ENCODE peak calls at places on chromosomes 3 and 15, in ten cellular contexts. Q is activated naive CD8-positive, alpha-beta T cell treated with anti-CD3 and anti-CD28 coated beads, Interleukin-2, amount 50 U/mL, for 24 hours; Y is stimulated activated naive B cell treated with anti-CD40 and anti-IgM and Interleukin-4, amounts not matched to agents 10 μg/mL and 1 μg/mL and 100 μg/mL, for 72 hours; U is gastroesophageal sphincter; M is activated CD8-positive, alpha-beta T cell treated with anti-CD3 and anti-CD28 coated beads, Interleukin-2, amount 10 ng/mL, durations not matched to agents 7 days and 5 days; R is upper lobe of right lung; F is left lung; G is SK-N-SH treated with all-trans-retinoic acid at 6 μM for 48 hours; K is Right ventricle myocardium inferior; T is omental fat pad. I is an unnamed sample.
A peak's percentile ranks its signal among the peaks of the same experiment; 100 is the strongest.

GRCh38 chr3:114649331-114649730 is 355.5 kb downstream of the TIGIT start:
- ATAC-seq in U (no peak), R (no peak), Q (no peak), M (no peak), K (no peak), F (peak; percentile 52), Y (peak; percentile 68), T (peak; percentile 59), G (no peak), I (no peak)

GRCh38 chr3:109532257-109533216 is 195.2 kb upstream of the DPPA4 start:
- ATAC-seq in Q (peak; percentile 73), G (peak; percentile 100), K (no peak), T (no peak), U (no peak), F (peak; percentile 97), Y (peak; percentile 51), M (peak; percentile 76), R (peak; percentile 83), I (peak; percentile 34)

GRCh38 chr15:48693474-48693873 is 48.0 kb upstream of the FBN1 start:
- ATAC-seq in G (peak; percentile 27), M (no peak), F (no peak), Q (no peak), R (no peak), T (no peak), Y (no peak), U (no peak), K (peak; percentile 50), I (no peak)

GRCh38 chr15:36661042-36661441 is 81.6 kb downstream of the CDIN1 start:
- ATAC-seq in M (no peak), Y (no peak), U (no peak), F (no peak), G (no peak), T (no peak), R (no peak), Q (no peak), K (no peak), I (no peak)

GRCh38 chr3:187975571-187976360 is 178.2 kb upstream of the LPP start:
- ATAC-seq in M (peak; percentile 54), G (no peak), T (no peak), R (peak; percentile 54), F (peak; percentile 51), U (no peak), Y (peak; percentile 25), K (peak; percentile 42), Q (peak; percentile 81), I (no peak)

GRCh38 chr3:125148836-125149235 is 63.7 kb downstream of the SLC12A8 start:
- ATAC-seq in G (no peak), F (peak; percentile 68), K (peak; percentile 48), U (peak; percentile 73), M (no peak), T (peak; percentile 85), Q (peak; percentile 5), R (peak; percentile 73), Y (peak; percentile 76), I (peak; percentile 81)

GRCh38 chr3:179710079-179710478 is 57.2 kb downstream of the USP13 start:
- ATAC-seq in F (no peak), U (no peak), G (no peak), M (no peak), K (no peak), Q (no peak), R (no peak), Y (no peak), T (no peak), I (no peak)

GRCh38 chr3:31077826-31078225 is 183.4 kb upstream of the GADL1 start:
- ATAC-seq in R (no peak), Y (no peak), Q (no peak), K (no peak), M (no peak), G (no peak), F (no peak), T (no peak), U (no peak), I (no peak)

GRCh38 chr3:120524171-120524923 is 71.8 kb upstream of the NDUFB4 start:
- ATAC-seq in M (no peak), Q (no peak), R (no peak), T (no peak), F (peak; percentile 24), Y (no peak), K (no peak), U (no peak), G (peak; percentile 60), I (no peak)

GRCh38 chr15:41999290-42000285 is 21.3 kb downstream of the PLA2G4E start:
- ATAC-seq in Q (peak; percentile 90), Y (peak; percentile 39), U (no peak), K (no peak), T (no peak), M (no peak), R (no peak), F (no peak), G (no peak), I (no peak)

GRCh38 chr15:53830707-53831386 is 71.4 kb upstream of the WDR72 start:
- ATAC-seq in M (no peak), U (no peak), Y (no peak), F (no peak), T (no peak), Q (no peak), K (no peak), G (no peak), R (no peak), I (no peak)

GRCh38 chr3:20974389-20974788 is 776.6 kb downstream of the ZNF385D start:
- ATAC-seq in U (no peak), K (no peak), F (no peak), Y (peak; percentile 10), M (no peak), T (no peak), Q (no peak), R (no peak), G (peak; percentile 49), I (peak; percentile 50)

GRCh38 chr3:41334426-41334825 is 135.1 kb downstream of the CTNNB1 start:
- ATAC-seq in Q (no peak), R (no peak), G (no peak), K (no peak), F (no peak), U (no peak), Y (no peak), T (no peak), M (no peak), I (no peak)

GRCh38 chr15:28913171-28913765 is 27.5 kb downstream of the APBA2 start:
- ATAC-seq in T (no peak), Q (no peak), F (no peak), U (peak; percentile 36), G (peak; percentile 52), R (no peak), Y (no peak), K (no peak), M (no peak), I (no peak)

GRCh38 chr3:57597973-57598351 is 818 bp upstream of the ARF4 start:
- ATAC-seq in M (peak; percentile 2), G (peak; percentile 1), Y (no peak), Q (no peak), T (peak; percentile 25), F (peak; percentile 3), U (no peak), R (no peak), K (no peak), I (no peak)

GRCh38 chr3:159672728-159673471 is 315.7 kb upstream of the IL12A start:
- ATAC-seq in K (no peak), Y (no peak), M (no peak), U (no peak), R (no peak), G (peak; percentile 75), F (no peak), Q (no peak), T (no peak), I (no peak)

GRCh38 chr3:17300441-17300840 is 415.7 kb downstream of the PLCL2 start:
- ATAC-seq in R (no peak), F (no peak), G (no peak), U (no peak), T (no peak), Q (no peak), M (peak; percentile 19), Y (no peak), K (no peak), I (no peak)

GRCh38 chr15:58611731-58612676 is 137.5 kb downstream of the ADAM10 start:
- ATAC-seq in U (no peak), M (no peak), G (no peak), K (no peak), Q (no peak), F (peak; percentile 60), R (peak; percentile 62), T (no peak), Y (no peak), I (no peak)

GRCh38 chr3:114527036-114527644 is 233.3 kb downstream of the TIGIT start:
- ATAC-seq in G (peak; percentile 51), F (no peak), U (no peak), Y (peak; percentile 27), Q (no peak), T (no peak), R (no peak), M (no peak), K (no peak), I (no peak)

GRCh38 chr3:165210132-165210531 is 13.9 kb upstream of the SLITRK3 start:
- ATAC-seq in K (no peak), Q (no peak), F (no peak), Y (no peak), R (no peak), T (no peak), M (no peak), U (no peak), G (peak; percentile 54), I (no peak)

GRCh38 chr3:49639551-49639950 is 34.6 kb upstream of the APEH start:
- ATAC-seq in Q (no peak), T (no peak), Y (no peak), F (no peak), M (no peak), R (no peak), U (no peak), G (peak; percentile 28), K (no peak), I (no peak)

GRCh38 chr3:125125822-125126245 is 70.0 kb upstream of the HEG1 start:
- ATAC-seq in U (no peak), K (no peak), M (peak; percentile 80), Y (no peak), R (no peak), F (no peak), G (peak; percentile 26), T (peak; percentile 67), Q (peak; percentile 88), I (no peak)

GRCh38 chr3:195559723-195560409 is 16.7 kb upstream of the PPP1R2 start:
- ATAC-seq in G (no peak), F (peak; percentile 40), K (no peak), R (peak; percentile 21), M (no peak), Q (no peak), U (peak; percentile 31), T (no peak), Y (no peak), I (no peak)

I was measured in stimulated activated memory B cell treated with anti-CD40 and anti-IgM and Interleukin-4, amounts not matched to agents 10 μg/mL and 1 μg/mL and 100 μg/mL, for 72 hours.